ENCODE peak calls at places on chromosomes 13 and 19, in four cellular contexts. E is GM23248, F is PC-9, M is mammary epithelial cell. A is an unnamed sample. For H3K4me1, the result is how much of the 10 kb centered on the place peaks cover.

GRCh38 chr13:37918116-37919100 is 48.8 kb upstream of the TRPC4 start:
- DNase-seq in F (no peak), E (peak), M (peak), A (no peak)

GRCh38 chr19:41587838-41588210 is 11.9 kb downstream of the CEACAM21 start:
- DNase-seq in F (no peak), E (no peak), M (no peak), A (no peak)

GRCh38 chr13:29454931-29455481 is 140.5 kb downstream of the SLC7A1 start:
- DNase-seq in E (peak), M (peak), F (peak), A (no peak)

GRCh38 chr13:28817204-28817603 is 2.9 kb upstream of the MTUS2 start:
- DNase-seq in E (no peak), F (no peak), M (no peak), A (no peak)

GRCh38 chr13:66323695-66324094 is 906.4 kb downstream of the PCDH9 start:
- DNase-seq in E (no peak), F (no peak), M (no peak), A (no peak)

GRCh38 chr19:46340051-46340659 is 6.7 kb upstream of the PPP5C start:
- DNase-seq in M (no peak), E (no peak), F (no peak), A (no peak)

GRCh38 chr13:44050450-44051063 is 170.9 kb downstream of the LACC1 start:
- DNase-seq in M (peak), E (peak), F (no peak), A (no peak)

GRCh38 chr19:36149673-36150406 is 2.4 kb downstream of the COX7A1 start:
- DNase-seq in E (no peak), M (peak), F (no peak), A (no peak)

GRCh38 chr19:57934820-57935665 is at the start of gene ZNF418:
- DNase-seq in E (peak), F (peak), M (peak), A (peak)

GRCh38 chr19:619286-620002 is 13.9 kb downstream of the POLRMT start:
- DNase-seq in M (no peak), F (no peak), E (no peak), A (no peak)

GRCh38 chr13:113138792-113139551 is 16.4 kb downstream of the F10 start:
- DNase-seq in E (no peak), F (no peak), M (no peak), A (no peak)

GRCh38 chr13:93286047-93286446 is 59.4 kb downstream of the GPC6 start:
- DNase-seq in M (peak), E (no peak), F (no peak), A (no peak)

GRCh38 chr19:30076751-30077670 is 135.0 kb downstream of the URI1 start:
- DNase-seq in M (no peak), E (no peak), F (no peak), A (no peak)

GRCh38 chr19:48881741-48882657 is 9.8 kb downstream of the PPP1R15A start:
- DNase-seq in M (peak), F (no peak), E (peak), A (no peak)

GRCh38 chr19:8161135-8161646 is 11.8 kb upstream of the FBN3 start:
- DNase-seq in E (no peak), M (peak), F (no peak), A (no peak)

GRCh38 chr19:19342086-19343015 is 21.7 kb downstream of the MAU2 start:
- DNase-seq in E (peak), M (peak), F (peak), A (peak)

GRCh38 chr19:33312065-33312464 is 9.7 kb upstream of the CEBPA start:
- DNase-seq in E (no peak), F (no peak), M (no peak), A (no peak)

GRCh38 chr13:29749401-29750177 is 100.8 kb downstream of the UBL3 start:
- DNase-seq in F (no peak), M (no peak), E (peak), A (no peak)

GRCh38 chr13:51276684-51277083 is 54.5 kb downstream of the FAM124A start:
- DNase-seq in E (no peak), F (no peak), M (no peak), A (no peak)

GRCh38 chr13:25232937-25233515 is 54.3 kb downstream of the MTMR6 start:
- DNase-seq in M (peak), F (no peak), E (peak), A (no peak)

GRCh38 chr13:45717324-45717723 is 15.2 kb downstream of the CBY2 start:
- DNase-seq in E (no peak), F (no peak), M (no peak), A (no peak)

GRCh38 chr13:114248011-114248410 is 13.3 kb downstream of the CDC16 start:
- DNase-seq in M (no peak), E (peak), F (no peak), A (no peak)

GRCh38 chr13:64206430-64207225 is 2791.0 kb upstream of the PCDH20 start:
- DNase-seq in F (no peak), E (no peak), M (no peak), A (no peak)

GRCh38 chr13:25111557-25111956 is 15.6 kb downstream of the PABPC3 start:
- DNase-seq in E (peak), M (peak), F (no peak), A (no peak)

GRCh38 chr19:2111425-2111824 is 14.7 kb downstream of the IZUMO4 start:
- DNase-seq in F (no peak), M (no peak), E (no peak), A (no peak)

GRCh38 chr13:95784161-95784880 is 107.4 kb downstream of the DNAJC3 start:
- DNase-seq in E (peak), F (no peak), M (peak), A (no peak)

GRCh38 chr13:44770951-44771350 is 194.8 kb upstream of the TSC22D1 start:
- DNase-seq in E (no peak), M (no peak), F (no peak), A (no peak)

GRCh38 chr13:84702174-84702573 is 819.9 kb upstream of the SLITRK1 start:
- DNase-seq in M (no peak), F (no peak), E (no peak), A (no peak)

GRCh38 chr19:46714523-46715106 is 2.3 kb downstream of the PRKD2 start:
- DNase-seq in E (peak), F (no peak), M (no peak), A (no peak)

GRCh38 chr13:110070511-110071120 is 236.3 kb downstream of the COL4A1 start:
- DNase-seq in F (no peak), E (peak), M (peak), A (no peak)

GRCh38 chr13:50282016-50282415 is 266.8 kb downstream of the KCNRG start:
- DNase-seq in F (no peak), M (no peak), E (no peak), A (no peak)

GRCh38 chr13:54787754-54788153 is 1759.1 kb downstream of the OLFM4 start:
- DNase-seq in M (no peak), F (no peak), E (no peak), A (no peak)

GRCh38 chr19:1270854-1271527 is 1.9 kb downstream of the CIRBP start:
- DNase-seq in E (no peak), F (no peak), M (no peak), A (no peak)

GRCh38 chr13:33642374-33643065 is 175.4 kb upstream of the RFC3 start:
- DNase-seq in M (peak), F (peak), E (peak), A (no peak)

GRCh38 chr19:45070861-45071544 is 5.3 kb downstream of the ZNF296 start:
- DNase-seq in E (no peak), M (no peak), F (peak), A (no peak)

DNA sequence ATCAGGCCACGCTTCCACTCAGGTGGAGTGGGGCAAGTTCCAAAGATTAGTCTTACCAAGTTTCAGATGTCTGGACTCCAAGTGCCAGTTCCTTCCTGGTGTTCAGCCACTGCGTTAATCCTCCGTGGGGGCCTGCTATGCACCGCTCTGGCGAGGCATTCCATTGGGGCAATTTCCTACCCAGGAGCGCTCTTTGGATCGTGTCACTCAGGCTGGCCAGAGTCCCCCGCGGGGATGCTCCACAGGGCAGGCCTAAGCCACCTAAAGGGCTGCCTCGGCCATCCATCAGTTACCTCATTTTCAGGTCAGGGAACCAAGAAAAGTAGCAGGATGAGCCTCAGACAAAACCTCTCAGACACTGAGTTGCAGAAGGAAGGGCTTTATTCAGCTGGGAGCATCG is 6.6 kb upstream of the ZNF320 start:
- DNase-seq in F (no peak), E (no peak), M (no peak), A (no peak)
- H3K4me2 ChIP-seq in F (no peak), E (no peak), M (no peak), A (no peak)

GRCh38 chr19:15721208-15721607 is 6.6 kb upstream of the OR10H2 start:
- DNase-seq in F (no peak), E (no peak), M (no peak), A (no peak)

GRCh38 chr19:15727724-15728123 is at the start of gene OR10H2:
- DNase-seq in E (no peak), M (no peak), F (no peak), A (no peak)

GRCh38 chr19:15717781-15718180 is 10.0 kb upstream of the OR10H2 start:
- DNase-seq in F (no peak), M (no peak), E (no peak), A (no peak)

DNA sequence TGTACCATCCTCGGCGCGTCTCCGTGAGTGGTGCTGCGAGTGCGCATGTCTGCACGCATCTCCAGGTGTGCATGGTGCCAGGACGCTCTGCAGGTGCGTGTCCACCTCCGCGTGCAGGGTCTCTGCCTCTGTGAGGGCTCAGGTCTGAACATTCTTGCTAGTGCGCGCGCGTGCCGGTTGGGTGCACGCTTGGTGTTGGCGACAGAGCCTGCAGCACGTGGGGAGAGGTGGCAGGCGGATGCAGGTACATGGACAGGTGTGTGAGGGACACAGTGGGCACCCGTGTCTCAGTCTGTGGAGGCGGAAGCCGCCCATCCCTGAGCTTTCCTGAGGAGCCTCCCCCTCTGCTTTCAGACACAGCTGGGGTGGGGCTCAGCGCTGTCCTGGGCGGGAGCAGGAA is 4.9 kb upstream of the OR10H2 start:
- DNase-seq in E (no peak), M (no peak), F (no peak), A (no peak)
- H3K4me1 ChIP-seq in E (under half), M (under half), F (under half), A (under half)

DNA sequence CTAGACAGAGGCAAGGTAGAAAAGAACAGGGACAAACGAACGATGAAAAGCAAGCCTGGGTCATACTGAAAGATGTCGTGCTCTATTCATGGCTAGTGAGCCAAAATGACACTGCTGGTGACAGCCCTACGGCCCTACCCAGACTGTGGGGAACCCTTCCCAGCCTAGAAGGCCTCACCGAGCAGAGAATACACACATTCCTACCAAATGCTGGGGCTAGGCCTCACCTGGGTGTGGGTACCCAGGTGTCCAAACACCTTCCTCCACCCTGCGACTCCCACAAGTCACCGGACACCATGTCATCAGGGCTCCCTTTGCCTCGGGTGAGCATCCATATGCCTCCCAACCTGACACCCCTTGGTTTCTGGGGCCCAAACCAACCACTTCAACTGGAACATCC is 85.3 kb upstream of the DOCK9 start:
- DNase-seq in M (no peak), E (no peak), F (no peak), A (no peak)
- H3K4me2 ChIP-seq in M (peak), E (no peak), F (no peak), A (no peak)

DNA sequence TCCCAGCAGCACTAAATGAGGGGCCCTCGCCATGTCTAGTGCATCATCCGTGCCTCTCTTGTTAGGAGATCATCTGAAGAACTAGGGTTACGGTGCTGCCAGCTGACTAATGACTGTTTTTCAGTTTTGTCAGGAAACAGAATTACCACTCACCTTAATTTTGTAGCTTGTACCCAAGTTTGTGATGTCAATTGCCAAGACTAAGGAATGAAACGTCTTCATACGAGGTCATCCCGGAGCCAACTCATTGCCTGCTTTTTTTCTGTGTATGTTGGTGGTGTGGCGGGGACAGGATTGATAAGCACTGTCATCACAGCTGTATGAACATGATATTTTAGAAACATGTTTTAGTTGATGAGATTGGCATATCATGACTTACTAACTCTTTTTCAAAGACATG is 100.6 kb downstream of the TNFRSF19 start:
- DNase-seq in E (no peak), M (no peak), F (no peak), A (no peak)
- H3K4me1 ChIP-seq in E (under half), M (under half), F (under half), A (under half)

A was measured in neuronal stem cell.